ENCODE peak calls at places on chromosomes 2 and 18, in four cellular contexts. L is stimulated activated CD8-positive, alpha-beta memory T cell treated with anti-CD3 and anti-CD28 coated beads, Interleukin-12 subunit alpha, Interleukin-12 subunit beta, amount 100 ng/mL, for 1 hour; U is B cell; F is stimulated activated CD4-positive, alpha-beta T cell treated with anti-CD3 and anti-CD28 coated beads, Interleukin-4, amount 100 ng/mL, for 1 hour. H is an unnamed sample.

GRCh38 chr18:76450912-76451421 is 44.1 kb downstream of the ZNF516 start:
- DNase-seq in L (no peak), U (peak; percentile 17), F (no peak), H (peak; percentile 7)

GRCh38 chr2:196823750-196824149 is 14.6 kb upstream of the C2orf66 start:
- DNase-seq in L (no peak), U (no peak), F (no peak), H (no peak)

GRCh38 chr18:69992776-69993175 is 45.1 kb upstream of the CD226 start:
- DNase-seq in L (no peak), U (no peak), F (no peak), H (no peak)

GRCh38 chr18:74784791-74785190 is 187.1 kb downstream of the ZNF407 start:
- DNase-seq in L (no peak), U (no peak), F (no peak), H (no peak)

GRCh38 chr2:25131567-25132295 is 36.6 kb downstream of the POMC start:
- DNase-seq in L (no peak), U (peak; percentile 42), F (peak; percentile 23), H (no peak)

GRCh38 chr2:202154613-202155281 is 81.7 kb downstream of the KIAA2012 start:
- DNase-seq in L (no peak), U (no peak), F (no peak), H (no peak)

GRCh38 chr2:24359701-24360049 is 661 bp downstream of the ITSN2 start:
- DNase-seq in L (peak; percentile 30), U (peak; percentile 78), F (peak; percentile 48), H (peak; percentile 42)

GRCh38 chr2:192828947-192829346 is 634.2 kb upstream of the TMEFF2 start:
- DNase-seq in L (no peak), U (no peak), F (no peak), H (no peak)

GRCh38 chr2:9714630-9715214 is 83.9 kb upstream of the YWHAQ start:
- DNase-seq in L (no peak), U (no peak), F (no peak), H (no peak)

GRCh38 chr18:5868218-5868904 is 27.0 kb downstream of the TMEM200C start:
- DNase-seq in L (no peak), U (peak; percentile 17), F (no peak), H (peak; percentile 33)

GRCh38 chr2:189020179-189020578 is 46.0 kb downstream of the COL3A1 start:
- DNase-seq in L (no peak), U (no peak), F (no peak), H (no peak)

GRCh38 chr2:20488782-20489181 is 41.9 kb downstream of the RHOB start:
- DNase-seq in L (no peak), U (no peak), F (no peak), H (no peak)

GRCh38 chr2:109457366-109457765 is 156.4 kb downstream of the SEPTIN10 start:
- DNase-seq in L (no peak), U (no peak), F (no peak), H (no peak)

GRCh38 chr18:67875057-67875456 is 358.5 kb upstream of the DSEL start:
- DNase-seq in L (no peak), U (no peak), F (no peak), H (no peak)

GRCh38 chr2:241799522-241800197 is 9.3 kb upstream of the NEU4 start:
- DNase-seq in L (no peak), U (no peak), F (no peak), H (no peak)

GRCh38 chr2:191758420-191759199 is 80.7 kb downstream of the NABP1 start:
- DNase-seq in L (peak; percentile 36), U (peak; percentile 73), F (peak; percentile 43), H (peak; percentile 40)

GRCh38 chr18:23897733-23898132 is 116.8 kb upstream of the TTC39C start:
- DNase-seq in L (no peak), U (no peak), F (no peak), H (no peak)